ENCODE peak calls at places on chromosomes 12 and 14, in four cellular contexts. One of them, this sample, is unnamed.

GRCh38 chr14:49036991-49037390 is 549.2 kb downstream of the RPS29 start:
- DNase-seq in GM12878: no peak
- DNase-seq in K562: no peak
- DNase-seq in HepG2: no peak
- DNase-seq in this sample: no peak

GRCh38 chr12:98595152-98595988 is 1.9 kb downstream of the SLC25A3 start:
- DNase-seq in HepG2: peak
- DNase-seq in GM12878: no peak
- DNase-seq in K562: no peak
- DNase-seq in this sample: no peak

GRCh38 chr14:69214376-69214775 is 23.1 kb downstream of the EXD2 start:
- DNase-seq in K562: no peak
- DNase-seq in HepG2: no peak
- DNase-seq in GM12878: no peak
- DNase-seq in this sample: no peak

GRCh38 chr12:132605892-132606291 is 4.5 kb downstream of the LRCOL1 start:
- DNase-seq in GM12878: no peak
- DNase-seq in HepG2: no peak
- DNase-seq in K562: no peak
- DNase-seq in this sample: no peak

GRCh38 chr14:99596772-99597171 is 7.2 kb downstream of the CCDC85C start:
- DNase-seq in HepG2: no peak
- DNase-seq in GM12878: no peak
- DNase-seq in K562: no peak
- DNase-seq in this sample: no peak

GRCh38 chr12:77696183-77696582 is 134.5 kb upstream of the NAV3 start:
- DNase-seq in HepG2: no peak
- DNase-seq in GM12878: no peak
- DNase-seq in K562: no peak
- DNase-seq in this sample: no peak

GRCh38 chr12:105948331-105948730 is 190.4 kb downstream of the NUAK1 start:
- DNase-seq in HepG2: no peak
- DNase-seq in K562: no peak
- DNase-seq in GM12878: no peak
- DNase-seq in this sample: no peak

GRCh38 chr12:27999521-27999920 is 27.0 kb upstream of the PTHLH start:
- DNase-seq in K562: no peak
- DNase-seq in HepG2: no peak
- DNase-seq in GM12878: no peak
- DNase-seq in this sample: no peak

GRCh38 chr12:105067511-105068031 is 16.7 kb downstream of the ALDH1L2 start:
- DNase-seq in K562: no peak
- DNase-seq in HepG2: no peak
- DNase-seq in GM12878: no peak
- DNase-seq in this sample: no peak

GRCh38 chr12:41979574-41979973 is 165.1 kb downstream of the GXYLT1 start:
- DNase-seq in K562: no peak
- DNase-seq in GM12878: no peak
- DNase-seq in HepG2: no peak
- DNase-seq in this sample: no peak

GRCh38 chr12:89067436-89067835 is 284.9 kb downstream of the DUSP6 start:
- DNase-seq in HepG2: no peak
- DNase-seq in GM12878: no peak
- DNase-seq in K562: no peak
- DNase-seq in this sample: no peak

GRCh38 chr14:65485516-65485915 is 73.0 kb downstream of the FUT8 start:
- DNase-seq in GM12878: no peak
- DNase-seq in K562: no peak
- DNase-seq in HepG2: no peak
- DNase-seq in this sample: no peak

GRCh38 chr12:3152892-3153291 is 75.7 kb downstream of the TSPAN9 start:
- DNase-seq in HepG2: no peak
- DNase-seq in GM12878: no peak
- DNase-seq in K562: no peak
- DNase-seq in this sample: no peak

GRCh38 chr12:93567174-93567573 is 5.3 kb upstream of the SOCS2 start:
- DNase-seq in HepG2: no peak
- DNase-seq in K562: no peak
- DNase-seq in GM12878: no peak
- DNase-seq in this sample: no peak

GRCh38 chr12:116534341-116535121 is 24.6 kb upstream of the MAP1LC3B2 start:
- DNase-seq in GM12878: no peak
- DNase-seq in HepG2: no peak
- DNase-seq in K562: no peak
- DNase-seq in this sample: peak

GRCh38 chr12:19750116-19750644 is 310.9 kb downstream of the AEBP2 start:
- DNase-seq in GM12878: no peak
- DNase-seq in K562: no peak
- DNase-seq in HepG2: no peak
- DNase-seq in this sample: no peak

GRCh38 chr14:20434701-20435453 is 1.1 kb downstream of the KLHL33 start:
- DNase-seq in K562: no peak
- DNase-seq in GM12878: no peak
- DNase-seq in HepG2: no peak
- DNase-seq in this sample: no peak

GRCh38 chr12:12736759-12737676 is 19.9 kb downstream of the CDKN1B start:
- DNase-seq in K562: peak
- DNase-seq in GM12878: peak
- DNase-seq in HepG2: no peak
- DNase-seq in this sample: peak

GRCh38 chr12:113591480-113591971 is 119.9 kb upstream of the LHX5 start:
- DNase-seq in HepG2: no peak
- DNase-seq in GM12878: no peak
- DNase-seq in K562: peak
- DNase-seq in this sample: peak

GRCh38 chr12:29709641-29710040 is 74.1 kb downstream of the TMTC1 start:
- DNase-seq in HepG2: no peak
- DNase-seq in GM12878: no peak
- DNase-seq in K562: no peak
- DNase-seq in this sample: no peak

GRCh38 chr14:98926151-98926550 is 345.8 kb downstream of the BCL11B start:
- DNase-seq in GM12878: no peak
- DNase-seq in K562: no peak
- DNase-seq in HepG2: no peak
- DNase-seq in this sample: no peak

GRCh38 chr12:116207274-116207673 is 70.2 kb downstream of the MED13L start:
- DNase-seq in HepG2: no peak
- DNase-seq in K562: no peak
- DNase-seq in GM12878: no peak
- DNase-seq in this sample: no peak

GRCh38 chr14:56474419-56475022 is 105.1 kb upstream of the TMEM260 start:
- DNase-seq in HepG2: peak
- DNase-seq in K562: peak
- DNase-seq in GM12878: no peak
- DNase-seq in this sample: peak

GRCh38 chr12:123389560-123390351 is 5.8 kb downstream of the KMT5A start:
- DNase-seq in K562: peak
- DNase-seq in GM12878: no peak
- DNase-seq in HepG2: peak
- DNase-seq in this sample: peak

GRCh38 chr12:109827566-109828550 is 5.3 kb downstream of the TRPV4 start:
- DNase-seq in GM12878: no peak
- DNase-seq in HepG2: no peak
- DNase-seq in K562: no peak
- DNase-seq in this sample: no peak

GRCh38 chr12:125533434-125534029 is 468.3 kb downstream of the AACS start:
- DNase-seq in GM12878: no peak
- DNase-seq in K562: peak
- DNase-seq in HepG2: peak
- DNase-seq in this sample: peak

GRCh38 chr12:117854339-117855012 is 114.3 kb downstream of the KSR2 start:
- DNase-seq in GM12878: no peak
- DNase-seq in K562: peak
- DNase-seq in HepG2: peak
- DNase-seq in this sample: peak

GRCh38 chr14:85233756-85234545 is 296.0 kb upstream of the FLRT2 start:
- DNase-seq in HepG2: no peak
- DNase-seq in GM12878: no peak
- DNase-seq in K562: no peak
- DNase-seq in this sample: no peak

GRCh38 chr12:41706376-41706775 is 438.3 kb downstream of the GXYLT1 start:
- DNase-seq in K562: no peak
- DNase-seq in GM12878: no peak
- DNase-seq in HepG2: no peak
- DNase-seq in this sample: no peak

GRCh38 chr12:93127582-93128331 is 198.7 kb upstream of the EEA1 start:
- DNase-seq in HepG2: peak
- DNase-seq in GM12878: no peak
- DNase-seq in K562: peak
- DNase-seq in this sample: no peak

GRCh38 chr14:58829594-58829993 is 191.8 kb downstream of the DACT1 start:
- DNase-seq in HepG2: peak
- DNase-seq in GM12878: no peak
- DNase-seq in K562: no peak
- DNase-seq in this sample: no peak

DNA sequence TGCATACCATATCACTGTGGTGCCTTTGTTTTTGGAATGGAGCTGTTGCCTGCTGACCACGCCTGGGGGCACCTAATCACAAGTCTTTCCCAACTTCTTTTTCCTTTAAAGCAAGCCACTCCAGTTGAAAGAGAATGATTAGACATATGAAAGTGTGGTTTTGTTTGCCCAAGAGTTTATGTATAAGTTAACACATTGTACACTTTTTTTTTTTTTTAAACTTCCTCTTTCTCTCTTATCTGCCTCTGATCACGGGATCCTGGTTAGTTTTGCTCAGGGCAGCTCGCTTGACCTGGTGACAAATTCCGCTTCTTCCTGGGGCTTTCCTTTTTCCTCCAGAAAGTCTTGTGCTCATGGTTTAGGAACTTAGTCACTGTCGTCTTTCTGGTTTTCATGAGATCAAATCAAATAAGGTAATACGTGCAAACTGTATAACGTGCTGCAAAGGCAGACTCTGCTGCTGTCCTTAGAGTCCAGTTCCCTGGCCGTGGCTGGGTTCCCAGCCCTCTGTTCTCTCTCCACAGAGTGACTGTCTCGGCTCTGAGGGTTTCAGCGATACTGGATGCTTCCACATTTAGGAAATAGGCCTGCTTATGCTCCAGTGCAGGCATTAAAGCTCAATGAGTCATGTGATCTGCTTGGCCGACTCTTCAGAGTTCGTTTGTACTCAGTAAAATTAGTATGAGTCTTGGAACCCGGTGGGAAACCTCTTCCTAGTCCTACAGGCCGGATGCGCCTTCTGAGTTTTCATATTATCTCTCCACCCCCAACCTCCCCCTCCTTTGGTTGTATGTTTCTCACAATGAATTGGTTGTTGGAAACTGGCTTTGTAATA is 15.2 kb downstream of the RASSF3 start:
- DNase-seq in HepG2: peak
- DNase-seq in GM12878: peak
- DNase-seq in K562: peak
- DNase-seq in this sample: peak
- TF ChIP-seq ZBTB33 in HepG2: no peak
- TF ChIP-seq ZBTB33 in GM12878: no peak
- TF ChIP-seq ZBTB33 in K562: no peak
- TF ChIP-seq ZBTB33 in this sample: no peak

DNA sequence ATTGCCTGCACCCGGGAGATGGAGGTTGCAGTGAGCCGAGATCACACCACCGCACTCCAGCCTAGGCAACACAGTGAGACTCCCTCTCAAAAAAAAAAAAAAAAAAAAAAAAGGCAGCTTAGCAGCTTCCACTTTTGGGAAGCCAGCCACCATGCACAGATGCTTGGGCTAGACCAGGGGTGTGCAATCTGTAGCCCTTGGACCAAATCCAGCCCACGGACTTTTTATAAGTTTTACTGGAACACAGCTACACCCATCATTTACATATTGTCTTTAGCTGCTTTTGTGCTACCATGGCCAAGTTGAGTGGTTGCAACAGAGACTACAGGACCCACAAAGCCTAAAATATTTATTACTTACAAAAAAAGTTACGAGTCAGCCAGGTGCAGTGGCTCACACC is 6.7 kb downstream of the CIT start:
- DNase-seq in GM12878: no peak
- DNase-seq in K562: no peak
- DNase-seq in HepG2: no peak
- DNase-seq in this sample: no peak
- TF ChIP-seq TAF1 in GM12878: no peak
- TF ChIP-seq TAF1 in K562: no peak
- TF ChIP-seq TAF1 in HepG2: no peak
- TF ChIP-seq TAF1 in this sample: no peak

GRCh38 chr12:67647251-67647546 is 1.3 kb upstream of the DYRK2 start:
- DNase-seq in GM12878: no peak
- DNase-seq in K562: no peak
- DNase-seq in HepG2: no peak
- DNase-seq in this sample: no peak

GRCh38 chr12:67648306-67649164 is at the start of gene DYRK2:
- DNase-seq in GM12878: no peak
- DNase-seq in HepG2: peak
- DNase-seq in K562: peak
- DNase-seq in this sample: peak

GRCh38 chr12:67646775-67647174 is 1.8 kb upstream of the DYRK2 start:
- DNase-seq in HepG2: no peak
- DNase-seq in K562: no peak
- DNase-seq in GM12878: no peak
- DNase-seq in this sample: no peak

GRCh38 chr12:67649165-67650126 is 901 bp downstream of the DYRK2 start:
- DNase-seq in K562: peak
- DNase-seq in GM12878: no peak
- DNase-seq in HepG2: no peak
- DNase-seq in this sample: peak

GRCh38 chr12:67647547-67648305 is 819 bp upstream of the DYRK2 start:
- DNase-seq in HepG2: peak
- DNase-seq in GM12878: no peak
- DNase-seq in K562: peak
- DNase-seq in this sample: peak
- TF ChIP-seq MAX in HepG2: peak
- TF ChIP-seq MAX in GM12878: no peak
- TF ChIP-seq MAX in K562: peak
- TF ChIP-seq MAX in this sample: peak

DNA sequence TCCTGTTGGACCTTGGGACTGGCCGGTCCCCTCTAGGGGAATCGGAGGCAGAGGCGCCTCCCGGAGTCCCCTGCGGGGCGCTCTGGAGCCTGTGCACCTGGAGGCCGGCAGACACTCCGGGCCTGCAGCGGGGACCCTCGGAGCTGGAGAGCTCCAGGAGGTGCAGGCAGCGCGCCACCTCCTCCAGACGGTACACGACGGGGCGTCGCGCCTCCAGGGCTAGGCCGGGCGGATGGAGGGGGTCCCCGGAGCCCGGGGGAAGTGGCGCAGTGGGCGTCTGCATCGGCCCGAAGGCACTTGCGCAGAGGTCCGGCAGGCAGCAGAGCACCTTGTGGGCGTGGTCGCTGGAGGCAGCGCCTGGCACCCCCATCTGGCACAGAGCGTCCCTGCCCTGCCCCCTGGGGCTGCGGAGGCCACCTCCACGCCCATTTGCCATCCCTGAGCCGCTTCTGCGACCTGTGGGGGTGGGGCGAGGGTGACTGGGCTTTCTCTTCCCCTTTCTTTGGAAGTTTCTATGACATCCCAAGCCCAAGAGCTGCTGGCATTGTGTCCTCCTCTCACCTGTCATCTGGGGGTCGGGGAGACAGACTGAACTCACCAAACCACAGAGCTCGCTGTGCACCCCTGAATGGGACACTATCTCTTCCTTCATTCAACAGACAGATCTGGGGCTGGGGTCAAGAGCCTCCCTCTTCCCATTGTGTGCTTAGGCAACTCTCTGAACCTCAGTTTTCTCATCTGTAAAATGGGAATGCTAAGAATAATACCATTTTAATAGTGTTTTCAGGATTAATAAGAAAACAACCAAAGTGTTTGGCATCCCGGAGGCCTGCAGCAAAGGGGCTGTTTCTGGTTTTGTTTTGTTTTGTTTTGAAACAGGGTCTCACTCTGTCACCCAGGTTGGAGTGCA is 37.5 kb upstream of the CORO1C start:
- DNase-seq in K562: no peak
- DNase-seq in HepG2: peak
- DNase-seq in GM12878: peak
- DNase-seq in this sample: peak
- TF ChIP-seq ZBTB33 in K562: no peak
- TF ChIP-seq ZBTB33 in HepG2: no peak
- TF ChIP-seq ZBTB33 in GM12878: no peak
- TF ChIP-seq ZBTB33 in this sample: no peak

This sample was measured in SK-N-SH.